ENCODE peak calls at places on chromosome 6, in ten cellular contexts. A is tibial nerve, V is cardiac muscle cell, E is upper lobe of right lung, J is endothelial cell of umbilical vein, F is uterus, T is Peyer's patch, M is pancreas, U is neuronal stem cell, H is hepatocyte. B is an unnamed sample. For H3K9me3, the result is how much of the 10 kb centered on the place peaks cover.

GRCh38 chr6:31299947-31300346 is 28.1 kb upstream of the HLA-C start:
- DNase-seq in V (no peak), A (no peak), F (no peak), H (no peak), E (no peak), J (no peak), U (no peak), M (no peak), T (no peak), B (no peak)

GRCh38 chr6:159233365-159234101 is 64.3 kb downstream of the FNDC1 start:
- DNase-seq in T (no peak), A (no peak), E (no peak), J (no peak), H (peak), F (no peak), V (no peak), M (peak), U (no peak), B (no peak)

GRCh38 chr6:624979-625378 is 31.9 kb downstream of the HUS1B start:
- DNase-seq in H (peak), U (no peak), V (peak), J (peak), F (no peak), T (no peak), E (no peak), M (no peak), A (no peak), B (no peak)

GRCh38 chr6:142943746-142944125 is 1.2 kb downstream of the HIVEP2 start:
- DNase-seq in H (peak), J (peak), V (peak), E (no peak), F (peak), T (peak), U (peak), M (no peak), A (peak), B (peak)

GRCh38 chr6:26420607-26421235 is 18.6 kb downstream of the BTN3A1 start:
- DNase-seq in V (peak), E (no peak), M (peak), U (peak), J (peak), F (no peak), A (no peak), T (no peak), H (peak), B (no peak)

GRCh38 chr6:46648869-46649488 is 3.6 kb downstream of the CYP39A1 start:
- DNase-seq in M (no peak), U (no peak), H (peak), F (no peak), J (no peak), A (no peak), T (no peak), E (no peak), V (no peak), B (no peak)

GRCh38 chr6:32944265-32944664 is 3.4 kb upstream of the HLA-DMB start:
- DNase-seq in M (no peak), F (no peak), H (no peak), V (no peak), E (no peak), T (no peak), A (peak), U (no peak), J (no peak), B (no peak)

GRCh38 chr6:17281100-17281496 is at the start of gene RBM24:
- DNase-seq in J (peak), H (peak), V (peak), M (peak), E (peak), T (peak), U (peak), F (peak), A (peak), B (peak)

GRCh38 chr6:112233864-112234263 is 20.5 kb downstream of the LAMA4 start:
- DNase-seq in J (peak), A (no peak), T (no peak), V (peak), E (no peak), F (no peak), H (no peak), U (no peak), M (no peak), B (no peak)

GRCh38 chr6:126696921-126697693 is 357.2 kb downstream of the CENPW start:
- DNase-seq in A (no peak), U (no peak), T (no peak), H (peak), V (no peak), F (no peak), M (no peak), E (no peak), J (no peak), B (no peak)

GRCh38 chr6:142871910-142872331 is 73.1 kb downstream of the HIVEP2 start:
- DNase-seq in T (no peak), V (peak), U (no peak), J (peak), F (no peak), H (peak), A (peak), E (no peak), M (peak), B (peak)

GRCh38 chr6:108322728-108323127 is 27.9 kb downstream of the AFG1L start:
- DNase-seq in A (no peak), U (no peak), E (no peak), J (no peak), M (no peak), V (no peak), F (no peak), H (no peak), T (no peak), B (no peak)

GRCh38 chr6:155171747-155172191 is 92.0 kb upstream of the CLDN20 start:
- DNase-seq in M (no peak), H (no peak), T (no peak), V (peak), U (no peak), E (no peak), A (no peak), J (peak), F (no peak), B (no peak)

GRCh38 chr6:109383438-109383940 is 1.2 kb upstream of the CD164 start:
- DNase-seq in V (no peak), J (no peak), A (no peak), E (no peak), U (no peak), H (no peak), T (no peak), F (no peak), M (no peak), B (no peak)

GRCh38 chr6:118134257-118134656 is 227.2 kb downstream of the SLC35F1 start:
- DNase-seq in T (no peak), A (no peak), V (no peak), M (no peak), F (no peak), E (no peak), J (no peak), H (no peak), U (no peak), B (no peak)

GRCh38 chr6:89952696-89953095 is 58.4 kb downstream of the GJA10 start:
- DNase-seq in F (no peak), E (no peak), M (no peak), J (no peak), H (no peak), T (no peak), V (peak), U (no peak), A (no peak), B (no peak)

GRCh38 chr6:41901882-41902519 is 6.8 kb upstream of the USP49 start:
- DNase-seq in E (no peak), T (no peak), H (no peak), F (no peak), A (peak), J (no peak), M (no peak), V (peak), U (no peak), B (no peak)

GRCh38 chr6:18342223-18342622 is 44.9 kb upstream of the RNF144B start:
- DNase-seq in M (no peak), J (no peak), A (no peak), F (no peak), H (no peak), T (no peak), U (no peak), V (no peak), E (no peak), B (no peak)

GRCh38 chr6:112037783-112038216 is 16.1 kb upstream of the CCN6 start:
- DNase-seq in M (no peak), H (peak), T (no peak), J (peak), E (no peak), U (no peak), F (peak), A (peak), V (peak), B (no peak)

GRCh38 chr6:142507065-142507464 is 205.3 kb downstream of the ADGRG6 start:
- DNase-seq in U (no peak), J (no peak), M (no peak), V (no peak), T (no peak), A (no peak), F (no peak), H (no peak), E (no peak), B (no peak)

GRCh38 chr6:145028144-145028818 is 707.0 kb downstream of the EPM2A start:
- DNase-seq in H (peak), A (no peak), M (no peak), J (peak), E (no peak), T (no peak), V (peak), F (no peak), U (no peak), B (peak)

GRCh38 chr6:140623498-140623897 is 1249.0 kb upstream of the CITED2 start:
- DNase-seq in E (no peak), J (peak), F (no peak), M (no peak), T (no peak), V (peak), A (no peak), H (no peak), U (no peak), B (no peak)

GRCh38 chr6:111663692-111664564 is 58.2 kb upstream of the TRAF3IP2 start:
- DNase-seq in A (no peak), U (peak), T (no peak), J (peak), M (no peak), F (peak), H (peak), V (peak), E (no peak), B (no peak)

GRCh38 chr6:122014961-122015360 is 384.5 kb upstream of the HSF2 start:
- DNase-seq in T (no peak), J (no peak), F (no peak), A (no peak), U (no peak), V (peak), M (no peak), E (no peak), H (no peak), B (no peak)

GRCh38 chr6:96704713-96705112 is 132.6 kb downstream of the GPR63 start:
- DNase-seq in J (no peak), M (no peak), T (no peak), E (no peak), V (no peak), H (no peak), F (no peak), U (no peak), A (no peak), B (no peak)

GRCh38 chr6:99520855-99521556 is 5.8 kb upstream of the USP45 start:
- DNase-seq in H (peak), E (peak), A (peak), F (peak), T (peak), V (peak), U (peak), M (peak), J (peak), B (peak)

GRCh38 chr6:97863697-97864096 is 580.7 kb upstream of the MMS22L start:
- DNase-seq in T (no peak), F (no peak), E (no peak), U (no peak), J (no peak), V (no peak), H (no peak), M (no peak), A (no peak), B (no peak)

GRCh38 chr6:139173172-139173571 is 38.3 kb downstream of the HECA start:
- DNase-seq in E (no peak), J (no peak), A (no peak), H (no peak), M (no peak), V (no peak), T (no peak), F (no peak), U (no peak), B (no peak)

GRCh38 chr6:152905551-152906299 is 77.1 kb downstream of the FBXO5 start:
- DNase-seq in F (no peak), H (no peak), A (no peak), J (peak), V (no peak), M (no peak), U (no peak), T (no peak), E (no peak), B (no peak)

GRCh38 chr6:90411292-90411781 is 114.7 kb upstream of the BACH2 start:
- DNase-seq in U (no peak), M (no peak), F (no peak), T (no peak), J (no peak), E (no peak), V (no peak), H (peak), A (no peak), B (no peak)

GRCh38 chr6:73073238-73073637 is 152.1 kb downstream of the KHDC1L start:
- DNase-seq in V (no peak), U (no peak), H (no peak), F (no peak), J (no peak), M (no peak), T (no peak), E (no peak), A (no peak), B (no peak)

GRCh38 chr6:153058909-153059308 is 56.4 kb upstream of the MTRF1L start:
- DNase-seq in H (no peak), A (no peak), F (no peak), V (peak), T (no peak), E (no peak), U (no peak), J (no peak), M (no peak), B (no peak)

GRCh38 chr6:28522594-28523557 is 2.8 kb upstream of the GPX5 start:
- DNase-seq in V (no peak), M (no peak), E (no peak), A (no peak), J (no peak), U (no peak), F (no peak), H (no peak), T (no peak), B (no peak)

GRCh38 chr6:28553986-28554881 is 28.6 kb downstream of the GPX5 start:
- DNase-seq in T (no peak), F (no peak), U (no peak), A (no peak), J (no peak), V (peak), H (peak), M (no peak), E (no peak), B (no peak)

GRCh38 chr6:163199371-163199770 is 215.1 kb upstream of the QKI start:
- DNase-seq in M (no peak), U (no peak), H (no peak), F (no peak), V (no peak), J (no peak), E (no peak), A (no peak), T (no peak), B (no peak)

GRCh38 chr6:14738933-14739332 is 506.9 kb upstream of the JARID2 start:
- DNase-seq in F (no peak), E (no peak), H (no peak), A (no peak), J (no peak), T (no peak), M (no peak), V (peak), U (no peak), B (no peak)

GRCh38 chr6:64984947-64985346 is 722.1 kb downstream of the EYS start:
- DNase-seq in T (no peak), H (no peak), V (no peak), E (no peak), M (no peak), U (peak), F (no peak), J (no peak), A (no peak), B (no peak)

GRCh38 chr6:69985180-69985579 is 118.8 kb downstream of the COL19A1 start:
- DNase-seq in A (no peak), F (no peak), V (no peak), T (no peak), U (no peak), M (no peak), J (no peak), E (no peak), H (no peak), B (no peak)

DNA sequence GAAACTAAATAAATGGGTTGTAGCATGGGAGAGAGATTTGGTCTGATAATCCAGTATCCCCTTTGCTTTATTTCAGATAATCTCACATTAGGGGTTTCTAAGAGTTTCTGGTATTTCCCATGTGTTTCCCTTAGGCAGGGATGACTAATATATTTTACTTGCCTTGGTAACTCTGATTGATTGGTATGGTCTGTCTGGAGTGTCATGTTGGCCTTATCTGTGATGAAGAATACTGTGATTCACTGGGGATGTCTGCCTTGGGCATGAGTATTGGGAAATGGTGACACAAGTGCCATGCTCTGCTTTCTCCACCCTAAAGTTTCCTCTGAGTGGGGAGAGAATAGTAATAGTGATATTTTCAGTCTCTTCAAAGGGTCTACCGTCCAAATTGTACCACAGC is 10.1 kb downstream of the SLC22A2 start:
- DNase-seq in J (no peak), M (no peak), F (no peak), T (no peak), U (no peak), H (no peak), A (no peak), V (no peak), E (no peak), B (no peak)
- H3K27ac ChIP-seq in J (no peak), M (no peak), F (peak), T (no peak), U (no peak), H (peak), A (no peak), V (no peak), E (no peak), B (no peak)

DNA sequence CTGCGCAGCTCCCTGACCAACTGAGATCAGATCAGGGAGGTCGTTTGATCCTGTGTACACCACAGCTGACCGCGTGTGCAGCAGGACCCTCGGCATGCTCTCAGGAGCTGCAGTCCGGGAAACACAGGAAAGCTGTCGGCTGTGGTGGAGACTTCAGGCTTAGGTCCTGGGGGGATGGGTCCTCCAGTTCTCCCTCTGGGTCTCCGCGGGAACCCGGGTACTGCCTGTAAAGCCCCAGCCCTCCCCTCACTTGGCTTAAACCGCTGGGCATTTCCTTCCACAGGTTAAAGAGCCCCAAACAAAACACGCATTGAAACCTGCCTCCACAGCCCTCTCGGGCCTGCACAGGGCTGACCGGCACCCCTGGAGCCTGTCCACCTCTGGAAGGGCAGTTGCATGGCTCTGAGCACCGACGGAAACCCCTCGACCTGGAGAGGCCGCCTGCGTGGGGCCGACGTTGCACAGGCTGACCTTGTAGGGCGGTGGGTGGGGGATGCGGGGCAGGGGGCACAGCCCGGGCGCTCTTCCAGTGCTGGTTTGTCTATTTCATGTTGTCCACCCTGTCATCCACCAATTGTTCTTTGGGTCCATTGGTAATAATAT is 59.1 kb downstream of the DACT2 start:
- DNase-seq in U (no peak), M (no peak), F (no peak), J (no peak), H (no peak), T (peak), E (peak), V (no peak), A (no peak), B (no peak)
- H3K9me3 ChIP-seq in U (under half), M (under half), F (under half), J (under half), H (under half), T (under half), E (under half), V (under half), A (under half), B (under half)

GRCh38 chr6:169724554-169725269 is 412 bp upstream of the PHF10 start:
- DNase-seq in A (peak), M (peak), U (peak), F (peak), V (no peak), T (peak), J (no peak), E (peak), H (peak), B (peak)
- H3K4me3 ChIP-seq in A (peak), M (peak), U (peak), F (peak), V (peak), T (peak), J (peak), E (peak), H (peak), B (peak)

GRCh38 chr6:37237789-37238188 is 19.8 kb upstream of the TBC1D22B start:
- DNase-seq in F (no peak), E (no peak), V (no peak), A (no peak), M (no peak), J (no peak), H (no peak), U (no peak), T (no peak), B (no peak)
- H3K27ac ChIP-seq in F (no peak), E (no peak), V (no peak), A (no peak), M (no peak), J (no peak), H (no peak), U (no peak), T (no peak), B (no peak)

DNA sequence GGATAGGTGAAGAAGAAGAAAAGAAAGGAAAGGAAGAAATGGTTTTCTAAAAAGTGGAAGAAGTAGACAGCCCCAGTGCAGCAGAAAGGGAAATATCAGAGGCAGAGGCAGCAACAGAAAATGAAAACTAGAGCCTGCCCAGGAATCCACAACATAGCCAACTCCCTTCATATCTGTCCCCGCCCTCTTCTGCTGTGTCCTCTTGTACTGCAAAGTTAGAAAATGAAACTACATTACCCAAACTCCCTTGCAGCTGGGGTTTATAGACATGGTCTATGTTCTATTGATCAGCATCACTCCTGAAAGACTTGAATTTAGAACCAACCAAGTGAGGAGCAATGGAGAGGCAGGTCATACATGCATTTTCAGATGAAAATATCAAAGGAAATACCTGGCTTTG is 200.5 kb upstream of the PHACTR1 start:
- DNase-seq in V (peak), M (no peak), E (no peak), J (no peak), U (no peak), F (no peak), H (peak), T (no peak), A (no peak), B (no peak)
- H3K9me3 ChIP-seq in V (under half), M (under half), E (under half), J (under half), U (under half), F (under half), H (under half), T (under half), A (under half), B (under half)

GRCh38 chr6:3355358-3356055 is 96.8 kb downstream of the PSMG4 start:
- DNase-seq in H (no peak), U (peak), E (no peak), V (no peak), T (peak), M (no peak), A (peak), J (peak), F (peak), B (no peak)
- H3K4me3 ChIP-seq in H (no peak), U (peak), E (peak), V (no peak), T (peak), M (peak), A (peak), J (no peak), F (peak), B (no peak)

DNA sequence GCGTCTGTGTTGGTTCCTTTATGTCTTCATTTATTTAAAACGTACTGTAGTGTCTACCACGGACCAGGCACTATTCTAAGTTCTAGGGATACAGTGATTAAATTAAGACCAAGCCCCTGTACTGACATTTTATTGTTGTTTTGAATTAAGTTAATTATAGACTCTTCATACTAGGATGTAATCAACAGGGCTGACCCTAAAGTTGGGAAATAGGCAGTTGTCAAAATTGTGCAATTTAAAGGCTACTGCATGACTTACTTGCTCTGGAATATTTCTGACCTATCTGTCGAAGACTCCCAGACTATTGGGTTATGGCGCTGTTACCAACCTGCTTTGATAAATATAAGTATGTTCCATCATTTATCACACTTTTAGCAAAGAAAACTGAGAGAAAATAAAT is 6.7 kb downstream of the MYO6 start:
- DNase-seq in M (no peak), V (peak), A (no peak), T (no peak), F (no peak), H (no peak), E (no peak), U (no peak), J (no peak), B (no peak)
- H3K27ac ChIP-seq in M (no peak), V (peak), A (no peak), T (no peak), F (no peak), H (no peak), E (no peak), U (no peak), J (no peak), B (no peak)

GRCh38 chr6:137188855-137189254 is 15.4 kb upstream of the IL22RA2 start:
- DNase-seq in H (no peak), A (no peak), M (no peak), V (no peak), F (no peak), E (no peak), T (no peak), U (peak), J (no peak), B (no peak)
- H3K9me3 ChIP-seq in H (under half), A (under half), M (under half), V (under half), F (under half), E (under half), T (under half), U (under half), J (under half), B (under half)